ENCODE peak calls at places on chromosomes 13 and 19, in five cellular contexts. O is spleen, S is psoas muscle, P is aorta, K is cardiac muscle cell. D is an unnamed sample.

GRCh38 chr13:112764028-112764427 is 74.2 kb downstream of the ATP11A start:
- DNase-seq in K (no peak), S (no peak), O (no peak), P (peak; percentile 53), D (no peak)

GRCh38 chr13:42967660-42968059 is 24.4 kb downstream of the EPSTI1 start:
- DNase-seq in K (no peak), P (no peak), O (no peak), S (no peak), D (no peak)

GRCh38 chr19:4763021-4763420 is 28.5 kb upstream of the FEM1A start:
- DNase-seq in S (no peak), P (no peak), K (no peak), O (no peak), D (no peak)

GRCh38 chr19:870963-871401 is 11.5 kb downstream of the CFD start:
- DNase-seq in S (no peak), K (no peak), P (no peak), O (no peak), D (no peak)

GRCh38 chr19:41264581-41265375 is 606 bp downstream of the HNRNPUL1 start:
- DNase-seq in P (peak; percentile 83), K (peak; percentile 53), O (no peak), S (peak; percentile 58), D (peak; percentile 61)

GRCh38 chr19:1219786-1220451 is 14.3 kb downstream of the STK11 start:
- DNase-seq in S (no peak), K (no peak), P (no peak), O (no peak), D (no peak)

GRCh38 chr13:21458457-21458815 is 667 bp downstream of the ZDHHC20 start:
- DNase-seq in P (no peak), S (peak; percentile 18), O (peak; percentile 88), K (peak; percentile 53), D (peak; percentile 71)

GRCh38 chr19:4586245-4586644 is 26.8 kb upstream of the SEMA6B start:
- DNase-seq in S (no peak), O (no peak), P (no peak), K (no peak), D (no peak)

GRCh38 chr19:16807416-16808274 is 21.6 kb upstream of the SIN3B start:
- DNase-seq in S (no peak), P (no peak), O (no peak), K (no peak), D (no peak)

GRCh38 chr19:39937094-39937493 is 2.7 kb upstream of the FCGBP start:
- DNase-seq in S (no peak), O (no peak), P (no peak), K (no peak), D (no peak)

GRCh38 chr19:39936020-39936419 is 1.6 kb upstream of the FCGBP start:
- DNase-seq in P (no peak), S (no peak), K (no peak), O (no peak), D (no peak)

GRCh38 chr19:39934584-39935233 is at the start of gene FCGBP:
- DNase-seq in O (no peak), K (no peak), P (no peak), S (no peak), D (no peak)

GRCh38 chr19:39936622-39937021 is 2.2 kb upstream of the FCGBP start:
- DNase-seq in P (no peak), K (no peak), O (no peak), S (no peak), D (no peak)

DNA sequence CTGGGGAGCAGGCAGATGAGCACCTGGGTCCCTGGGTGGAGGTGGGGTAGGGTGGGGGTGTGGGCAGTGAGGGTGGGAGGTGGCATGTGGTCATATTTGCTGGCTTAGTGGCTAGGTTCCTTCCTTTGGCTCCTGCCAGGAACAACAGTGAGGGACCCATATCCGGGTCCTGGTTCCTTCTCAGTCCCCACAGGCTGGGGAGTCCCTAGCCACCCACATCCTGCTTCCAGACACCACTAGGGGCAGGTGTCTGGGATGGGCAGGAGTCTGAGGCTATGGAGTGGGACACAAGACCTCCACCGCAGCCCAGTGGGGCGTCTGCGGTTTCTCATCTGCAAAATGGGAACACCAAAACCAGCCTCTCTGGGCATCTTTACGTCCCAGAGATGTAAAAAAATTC is 828 bp upstream of the FCGBP start:
- DNase-seq in O (no peak), S (no peak), P (no peak), K (no peak), D (no peak)
- H3K27ac ChIP-seq in O (peak overlapping the region; percentile 46), S (no peak overlapping the region), P (no peak overlapping the region), K (no peak overlapping the region), D (no peak overlapping the region)

GRCh38 chr19:45005787-45006186 is 4.5 kb downstream of the RELB start:
- DNase-seq in O (no peak), P (no peak), K (no peak), S (no peak), D (no peak)

GRCh38 chr19:45009625-45010255 is 8.5 kb downstream of the RELB start:
- DNase-seq in K (no peak), S (no peak), P (no peak), O (no peak), D (no peak)

GRCh38 chr19:45010306-45010705 is 9.0 kb downstream of the RELB start:
- DNase-seq in K (no peak), S (no peak), P (no peak), O (no peak), D (no peak)

GRCh38 chr19:45011959-45012358 is 10.7 kb downstream of the RELB start:
- DNase-seq in K (no peak), O (no peak), P (no peak), S (no peak), D (no peak)

DNA sequence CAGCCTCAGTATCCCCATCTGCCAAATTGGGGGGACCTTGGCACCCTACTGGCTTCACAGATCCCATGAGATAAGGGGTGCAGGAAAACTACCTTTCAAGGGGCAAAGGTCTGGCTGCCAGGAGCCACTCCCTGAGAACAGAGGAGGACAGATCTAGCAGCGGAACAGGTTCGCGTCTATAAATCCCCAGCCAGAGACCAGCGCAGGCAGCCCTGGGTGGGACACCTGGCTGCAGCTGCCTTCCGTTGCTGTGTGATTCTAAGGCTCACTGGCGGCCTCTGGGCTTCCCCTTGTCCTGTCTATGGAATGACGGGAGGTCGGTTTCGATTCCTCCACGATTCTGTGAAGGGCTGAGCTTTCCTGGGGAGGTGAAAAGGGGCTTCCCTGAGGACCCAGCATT is 7.3 kb downstream of the RELB start:
- DNase-seq in P (no peak), K (no peak), S (no peak), O (no peak), D (no peak)
- H3K27ac ChIP-seq in P (no peak overlapping the region), K (no peak overlapping the region), S (no peak overlapping the region), O (peak overlapping the region; percentile 24), D (no peak overlapping the region)

DNA sequence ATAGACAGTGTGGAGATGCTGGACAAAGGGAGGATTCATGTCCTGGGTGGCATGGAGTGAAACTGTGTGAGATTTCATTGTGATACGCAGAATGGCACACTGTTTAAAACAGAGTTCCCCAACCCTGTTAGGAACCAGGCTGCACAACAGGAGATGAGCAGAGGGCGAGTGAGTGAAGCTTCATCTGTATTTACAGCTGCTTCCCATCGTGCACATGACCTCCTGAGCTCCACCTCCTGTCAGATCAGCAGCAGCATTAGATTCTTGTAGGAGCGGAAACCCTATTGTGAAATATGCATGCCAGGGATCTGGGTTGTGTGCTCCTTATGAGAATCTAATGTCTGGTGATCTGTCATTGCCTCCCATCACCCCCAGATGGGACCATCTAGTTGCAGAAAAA is 72.5 kb downstream of the RAP2A start:
- DNase-seq in K (no peak), P (no peak), S (no peak), O (no peak), D (no peak)
- H3K27ac ChIP-seq in K (no peak overlapping the region), P (no peak overlapping the region), S (no peak overlapping the region), O (no peak overlapping the region), D (no peak overlapping the region)

GRCh38 chr13:39655041-39655568 is 357 bp upstream of the COG6 start:
- DNase-seq in P (no peak), O (no peak), K (no peak), S (no peak), D (no peak)

GRCh38 chr13:39656325-39656677 is 839 bp downstream of the COG6 start:
- DNase-seq in S (no peak), K (no peak), O (no peak), P (no peak), D (no peak)

GRCh38 chr13:39655569-39656324 is at the start of gene COG6:
- DNase-seq in S (peak; percentile 92), P (peak; percentile 98), K (peak; percentile 91), O (peak; percentile 97), D (peak; percentile 86)
- H3K27ac ChIP-seq in S (peak within 1 kb of the TSS; percentile 54), P (no peak within 1 kb of the TSS), K (peak within 1 kb of the TSS; percentile 84), O (peak within 1 kb of the TSS; percentile 87), D (peak within 1 kb of the TSS; percentile 56)

GRCh38 chr13:27919934-27920676 is at the start of gene PDX1:
- DNase-seq in S (no peak), P (no peak), O (no peak), K (peak; percentile 74), D (peak; percentile 52)
- H3K27ac ChIP-seq in S (no peak within 1 kb of the TSS), P (no peak within 1 kb of the TSS), O (no peak within 1 kb of the TSS), K (no peak within 1 kb of the TSS), D (no peak within 1 kb of the TSS)

DNA sequence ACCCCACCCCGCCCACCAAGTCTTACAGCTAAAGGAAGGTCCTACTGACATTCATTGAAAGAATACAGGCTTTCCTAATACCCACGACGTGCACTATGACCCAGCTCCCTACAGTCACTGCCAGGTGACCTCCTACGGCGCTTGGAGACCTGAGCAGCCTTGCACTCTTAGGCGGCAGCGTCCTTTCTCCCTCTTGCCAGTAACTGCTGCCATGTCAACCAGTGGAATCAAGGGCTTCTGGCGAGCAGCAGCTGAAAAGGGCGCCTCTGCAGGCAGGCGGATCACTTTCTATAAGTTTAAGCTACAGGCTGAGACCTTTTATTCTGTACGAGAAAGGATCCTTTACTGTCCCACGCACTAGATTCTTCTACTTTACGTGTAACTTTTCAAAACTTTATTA is 2.0 kb downstream of the KCTD12 start:
- DNase-seq in K (peak; percentile 73), S (peak; percentile 33), O (peak; percentile 81), P (no peak), D (peak; percentile 41)
- H3K27ac ChIP-seq in K (peak overlapping the region; percentile 93), S (peak overlapping the region; percentile 65), O (peak overlapping the region; percentile 94), P (no peak overlapping the region), D (no peak overlapping the region)

D was measured in WERI-Rb-1.